ENCODE peak calls at places on chromosome 20, in seven cellular contexts. Q, M, S, U, W, T and X are unnamed samples.

GRCh38 chr20:31707994-31708744 is 14.5 kb downstream of the BCL2L1 start:
- DNase-seq in M (no peak), Q (no peak), S (no peak), U (peak), W (peak), T (no peak), X (no peak)

GRCh38 chr20:8231038-8231437 is 99.0 kb downstream of the PLCB1 start:
- DNase-seq in U (no peak), S (no peak), M (no peak), Q (no peak), W (no peak), T (no peak), X (no peak)

GRCh38 chr20:62596486-62596885 is 45.8 kb upstream of the SLCO4A1 start:
- DNase-seq in T (no peak), U (no peak), W (no peak), S (no peak), Q (no peak), M (no peak), X (no peak)

GRCh38 chr20:10557685-10558084 is 116.1 kb downstream of the JAG1 start:
- DNase-seq in Q (no peak), S (no peak), T (no peak), M (no peak), U (no peak), W (peak), X (no peak)

GRCh38 chr20:54995553-54995952 is 520.2 kb downstream of the DOK5 start:
- DNase-seq in Q (no peak), S (peak), M (no peak), U (no peak), T (no peak), W (no peak), X (no peak)

GRCh38 chr20:50982372-50982771 is 23.8 kb downstream of the MOCS3 start:
- DNase-seq in U (no peak), S (no peak), Q (peak), T (peak), M (peak), W (no peak), X (no peak)

GRCh38 chr20:37480915-37481314 is 40.1 kb upstream of the NNAT start:
- DNase-seq in W (no peak), T (no peak), S (peak), Q (no peak), U (no peak), M (no peak), X (no peak)

GRCh38 chr20:63305393-63305792 is 12.4 kb downstream of the COL20A1 start:
- DNase-seq in U (no peak), M (no peak), S (no peak), Q (no peak), T (no peak), W (no peak), X (no peak)

GRCh38 chr20:56212071-56212470 is 36.5 kb upstream of the MC3R start:
- DNase-seq in Q (no peak), S (no peak), M (no peak), T (no peak), W (no peak), U (no peak), X (no peak)

GRCh38 chr20:63519765-63520593 is 586 bp upstream of the PPDPF start:
- DNase-seq in S (no peak), W (peak), U (peak), M (peak), T (peak), Q (peak), X (peak)

GRCh38 chr20:61045876-61046585 is 206.0 kb upstream of the CDH4 start:
- DNase-seq in U (no peak), S (no peak), M (no peak), W (peak), Q (no peak), T (no peak), X (no peak)

GRCh38 chr20:17499041-17499440 is 32.1 kb downstream of the BFSP1 start:
- DNase-seq in Q (peak), W (no peak), T (peak), U (no peak), M (peak), S (peak), X (no peak)

GRCh38 chr20:37383229-37383989 is 37.5 kb downstream of the SRC start:
- DNase-seq in U (no peak), W (no peak), M (no peak), T (peak), Q (peak), S (no peak), X (no peak)

GRCh38 chr20:53547664-53548239 is 45.9 kb downstream of the ZNF217 start:
- DNase-seq in S (peak), M (peak), Q (peak), U (peak), W (peak), T (peak), X (peak)

GRCh38 chr20:47998736-47999135 is 213.5 kb upstream of the SULF2 start:
- DNase-seq in W (no peak), Q (no peak), U (no peak), S (peak), T (no peak), M (no peak), X (peak)

GRCh38 chr20:56752274-56752673 is 123.2 kb downstream of the TFAP2C start:
- DNase-seq in W (no peak), T (no peak), M (peak), S (no peak), U (no peak), Q (no peak), X (no peak)

GRCh38 chr20:58349586-58349985 is 39.4 kb upstream of the VAPB start:
- DNase-seq in S (no peak), T (no peak), W (no peak), U (no peak), Q (peak), M (peak), X (no peak)

GRCh38 chr20:62627901-62628612 is 14.2 kb upstream of the SLCO4A1 start:
- DNase-seq in M (peak), U (no peak), T (no peak), S (no peak), W (no peak), Q (peak), X (no peak)

GRCh38 chr20:1322511-1323245 is 6.3 kb downstream of the SDCBP2 start:
- DNase-seq in M (peak), W (no peak), S (no peak), Q (peak), U (no peak), T (peak), X (no peak)

GRCh38 chr20:278607-279571 is 11.7 kb downstream of the C20orf96 start:
- DNase-seq in U (peak), S (peak), T (no peak), M (no peak), Q (no peak), W (peak), X (no peak)

GRCh38 chr20:20946122-20946759 is 159.9 kb downstream of the LINC00237 start:
- DNase-seq in S (no peak), T (no peak), U (no peak), W (no peak), M (no peak), Q (no peak), X (no peak)

GRCh38 chr20:3783068-3783489 is 1.8 kb upstream of the SPEF1 start:
- DNase-seq in Q (no peak), W (no peak), S (no peak), T (peak), M (no peak), U (no peak), X (no peak)

GRCh38 chr20:41177636-41178035 is 40.3 kb downstream of the PLCG1 start:
- DNase-seq in W (peak), S (peak), T (no peak), U (peak), Q (peak), M (peak), X (no peak)

GRCh38 chr20:25003002-25003401 is 10.5 kb upstream of the APMAP start:
- DNase-seq in Q (no peak), M (no peak), U (no peak), S (no peak), W (no peak), T (no peak), X (no peak)
- H2AK5ac ChIP-seq in Q (no peak), M (no peak), U (no peak), S (no peak), W (no peak), T (no peak), X (no peak)

DNA sequence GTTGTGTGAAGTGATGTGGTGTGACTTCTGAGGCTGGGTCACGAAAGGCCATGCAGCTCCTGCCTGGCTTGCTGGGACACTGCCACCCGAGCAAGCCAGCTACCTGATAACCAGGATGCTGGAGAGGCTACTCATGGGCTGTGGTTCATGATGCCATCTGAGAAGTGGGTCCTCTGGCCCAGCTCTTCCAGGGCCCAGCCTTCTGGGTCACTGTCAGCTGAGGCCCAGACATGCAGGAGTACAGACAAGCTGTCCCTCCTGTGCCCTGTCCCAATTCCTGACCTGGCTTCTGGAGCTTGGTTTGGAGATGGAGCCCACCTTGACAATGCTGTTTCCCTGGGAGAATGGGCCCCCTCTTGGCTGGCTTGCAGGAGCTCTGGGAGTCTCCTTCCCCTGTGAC is 87.0 kb downstream of the DHX35 start:
- DNase-seq in W (no peak), S (no peak), U (no peak), T (no peak), M (no peak), Q (no peak), X (no peak)
- H2AK5ac ChIP-seq in W (no peak), S (peak), U (no peak), T (no peak), M (no peak), Q (no peak), X (peak)

DNA sequence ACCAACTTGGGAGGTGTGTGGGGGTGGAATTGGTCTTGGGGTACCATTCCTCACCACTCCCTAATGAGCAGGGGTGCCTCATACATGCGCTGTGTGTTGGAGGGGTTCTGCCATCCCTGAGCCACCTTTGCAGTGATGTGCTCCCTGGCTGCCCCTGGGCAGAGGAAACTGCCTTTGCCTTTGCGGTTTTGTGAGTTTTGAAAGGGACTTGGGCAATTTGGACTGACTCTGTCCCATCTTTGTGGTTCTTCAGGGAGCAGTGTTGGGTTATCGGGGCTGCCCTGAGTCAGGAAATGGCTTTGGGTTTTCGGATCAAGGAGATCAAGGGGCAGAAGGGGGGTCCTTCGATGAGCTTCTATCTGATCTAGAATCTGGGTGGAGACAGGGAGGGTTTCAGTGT is 3.9 kb upstream of the PHACTR3 start:
- DNase-seq in Q (no peak), W (no peak), T (no peak), M (no peak), S (no peak), U (no peak), X (no peak)
- H2AK5ac ChIP-seq in Q (no peak), W (no peak), T (no peak), M (no peak), S (no peak), U (no peak), X (no peak)

GRCh38 chr20:45067558-45067957 is 33.4 kb downstream of the KCNS1 start:
- DNase-seq in U (no peak), S (no peak), W (no peak), M (peak), T (peak), Q (no peak), X (no peak)

GRCh38 chr20:45077559-45077958 is 23.4 kb downstream of the KCNS1 start:
- DNase-seq in T (no peak), W (no peak), U (no peak), Q (no peak), M (no peak), S (no peak), X (no peak)

GRCh38 chr20:45070932-45071632 is 29.8 kb downstream of the KCNS1 start:
- DNase-seq in M (peak), S (no peak), Q (peak), U (no peak), W (no peak), T (peak), X (no peak)

GRCh38 chr20:45069261-45069660 is 31.7 kb downstream of the KCNS1 start:
- DNase-seq in W (no peak), Q (no peak), S (no peak), U (no peak), M (peak), T (no peak), X (no peak)

GRCh38 chr20:45073182-45073581 is 27.7 kb downstream of the KCNS1 start:
- DNase-seq in W (no peak), U (no peak), M (no peak), S (no peak), T (no peak), Q (no peak), X (no peak)
- H2AK5ac ChIP-seq in W (no peak), U (no peak), M (no peak), S (no peak), T (peak), Q (no peak), X (no peak)

GRCh38 chr20:35385733-35386132 is 26.0 kb downstream of the UQCC1 start:
- DNase-seq in S (no peak), W (no peak), T (no peak), U (no peak), M (no peak), Q (peak), X (no peak)

GRCh38 chr20:35387334-35387733 is 24.4 kb downstream of the UQCC1 start:
- DNase-seq in W (no peak), S (no peak), Q (peak), T (no peak), M (peak), U (no peak), X (no peak)
- H2AK5ac ChIP-seq in W (no peak), S (no peak), Q (no peak), T (no peak), M (no peak), U (no peak), X (no peak)

DNA sequence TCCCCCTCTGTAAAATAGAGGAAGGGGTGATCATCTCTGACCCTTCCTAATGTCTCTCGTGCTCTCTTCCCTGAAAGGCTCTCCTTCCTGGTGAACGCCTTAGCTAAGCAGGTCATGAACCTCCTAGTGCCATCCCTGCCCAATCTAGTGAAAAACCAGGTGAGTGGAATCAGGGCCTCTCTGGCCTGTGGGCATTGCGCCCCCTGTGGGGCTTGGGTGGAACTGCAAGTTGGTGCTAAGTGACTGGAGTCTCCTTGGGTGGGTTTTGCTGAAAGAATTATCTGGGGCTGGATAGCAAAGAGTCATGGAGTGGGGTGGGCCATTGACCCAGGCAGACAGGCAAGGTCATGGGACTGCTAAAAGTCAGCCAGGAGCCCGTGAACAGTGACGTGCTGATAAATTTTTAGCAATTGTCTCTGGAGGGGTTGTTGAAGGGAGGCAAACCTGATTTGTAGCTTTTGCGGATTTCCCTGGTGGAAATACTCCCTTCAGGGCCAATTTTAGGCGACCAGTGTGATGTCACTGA is 8.9 kb downstream of the BPIFB1 start:
- DNase-seq in M (peak), W (peak), Q (no peak), T (peak), U (peak), S (peak), X (peak)
- H2AK5ac ChIP-seq in M (no peak), W (no peak), Q (no peak), T (no peak), U (no peak), S (no peak), X (peak)